ENCODE peak calls at places on chromosomes 2 and 18, in nine cellular contexts. K is hypothalamus; S is tibial nerve; G is colonic mucosa; V is CD4-positive, CD25-positive, alpha-beta regulatory T cell; O is mucosa of descending colon; E is left ventricle myocardium inferior; B is NCI-H1436; R is activated CD4-positive, alpha-beta T cell treated with anti-CD3 and anti-CD28 coated beads for 4 hours. J is an unnamed sample.

GRCh38 chr2:74876081-74876886 is 42.4 kb downstream of the HK2 start:
- DNase-seq in O (no peak), R (peak), G (peak), B (peak), S (peak), E (no peak), K (no peak), V (peak), J (no peak)

GRCh38 chr2:121662651-121663050 is 13.4 kb upstream of the CLASP1 start:
- DNase-seq in R (no peak), K (no peak), V (no peak), O (no peak), S (no peak), E (no peak), B (no peak), G (no peak), J (no peak)

GRCh38 chr2:12613137-12613912 is 103.4 kb upstream of the TRIB2 start:
- DNase-seq in E (no peak), G (no peak), B (no peak), V (no peak), R (no peak), K (no peak), O (no peak), S (no peak), J (no peak)

GRCh38 chr2:224850081-224850480 is 133.9 kb upstream of the CCDC195 start:
- DNase-seq in B (no peak), E (no peak), R (no peak), V (no peak), O (no peak), S (no peak), G (no peak), K (no peak), J (no peak)

GRCh38 chr18:7805880-7806279 is 238.8 kb downstream of the PTPRM start:
- DNase-seq in G (no peak), B (no peak), K (no peak), O (no peak), S (no peak), R (no peak), E (no peak), V (no peak), J (no peak)

GRCh38 chr2:182542501-182543258 is 115.8 kb upstream of the PDE1A start:
- DNase-seq in V (no peak), G (no peak), S (no peak), R (no peak), B (no peak), O (no peak), K (no peak), E (no peak), J (no peak)

GRCh38 chr2:106960633-106961205 is 74.8 kb upstream of the ST6GAL2 start:
- DNase-seq in G (no peak), R (no peak), V (no peak), O (no peak), S (no peak), K (no peak), E (no peak), B (no peak), J (no peak)

GRCh38 chr2:210548878-210549384 is 7.5 kb upstream of the CPS1 start:
- DNase-seq in S (no peak), E (no peak), O (no peak), R (no peak), B (no peak), V (no peak), G (no peak), K (no peak), J (no peak)

GRCh38 chr2:147603434-147604225 is 241.2 kb upstream of the ACVR2A start:
- DNase-seq in K (no peak), S (no peak), G (no peak), O (no peak), B (no peak), V (no peak), R (no peak), E (no peak), J (no peak)

GRCh38 chr2:144265654-144266053 is 254.3 kb downstream of the ZEB2 start:
- DNase-seq in K (no peak), E (no peak), S (no peak), O (no peak), B (no peak), V (no peak), G (no peak), R (no peak), J (no peak)

GRCh38 chr2:236982693-236983092 is 103.0 kb upstream of the COPS8 start:
- DNase-seq in E (no peak), K (no peak), B (no peak), V (no peak), R (no peak), S (no peak), G (no peak), O (no peak), J (no peak)

GRCh38 chr18:46220116-46220515 is 115.9 kb downstream of the HAUS1 start:
- DNase-seq in O (no peak), B (no peak), S (no peak), R (no peak), K (no peak), V (no peak), G (no peak), E (no peak), J (no peak)